ENCODE peak calls at places on chromosomes 13 and 19, in six cellular contexts. S, L, G, M, J and X are unnamed samples.

GRCh38 chr13:105611424-105611823 is 924.0 kb downstream of the EFNB2 start:
- DNase-seq in S (no peak), L (no peak), G (no peak), M (no peak), J (no peak), X (peak)

GRCh38 chr13:44921478-44921877 is 67.8 kb downstream of the NUFIP1 start:
- DNase-seq in S (no peak), L (peak), G (no peak), M (no peak), J (no peak), X (no peak)

GRCh38 chr19:19021115-19021514 is 12.2 kb downstream of the SUGP2 start:
- DNase-seq in S (no peak), L (peak), G (no peak), M (no peak), J (no peak), X (no peak)

GRCh38 chr13:81017525-81018152 is 676.7 kb upstream of the SPRY2 start:
- DNase-seq in S (no peak), L (peak), G (no peak), M (peak), J (peak), X (peak)

GRCh38 chr19:6494438-6495036 is 7.6 kb downstream of the TUBB4A start:
- DNase-seq in S (no peak), L (no peak), G (no peak), M (no peak), J (no peak), X (no peak)

GRCh38 chr19:58317481-58318072 is 9.2 kb upstream of the ZSCAN22 start:
- DNase-seq in S (no peak), L (no peak), G (no peak), M (no peak), J (peak), X (no peak)

GRCh38 chr13:94620286-94620896 is 18.7 kb downstream of the GPR180 start:
- DNase-seq in S (no peak), L (peak), G (no peak), M (peak), J (peak), X (no peak)

GRCh38 chr13:63501702-63502101 is 2086.1 kb upstream of the PCDH20 start:
- DNase-seq in S (no peak), L (no peak), G (no peak), M (no peak), J (no peak), X (no peak)

GRCh38 chr13:76641056-76641455 is 245.1 kb downstream of the KCTD12 start:
- DNase-seq in S (no peak), L (no peak), G (no peak), M (no peak), J (no peak), X (no peak)

GRCh38 chr13:39787086-39787487 is 131.6 kb downstream of the COG6 start:
- DNase-seq in S (no peak), L (no peak), G (no peak), M (no peak), J (no peak), X (no peak)

GRCh38 chr19:54209058-54209747 is 8.5 kb downstream of the RPS9 start:
- DNase-seq in S (no peak), L (no peak), G (peak), M (no peak), J (peak), X (no peak)

GRCh38 chr19:49869009-49869483 is 1.7 kb upstream of the PNKP start:
- DNase-seq in S (no peak), L (no peak), G (peak), M (no peak), J (peak), X (no peak)

GRCh38 chr19:49073514-49074378 is 1.2 kb upstream of the KCNA7 start:
- DNase-seq in S (no peak), L (peak), G (peak), M (peak), J (peak), X (no peak)

GRCh38 chr13:99433543-99434075 is 67.7 kb upstream of the TM9SF2 start:
- DNase-seq in S (no peak), L (no peak), G (no peak), M (no peak), J (no peak), X (no peak)

GRCh38 chr13:98171806-98172569 is 5.1 kb downstream of the RNF113B start:
- DNase-seq in S (no peak), L (no peak), G (no peak), M (no peak), J (no peak), X (no peak)

GRCh38 chr13:40640202-40640601 is 26.2 kb downstream of the FOXO1 start:
- DNase-seq in S (no peak), L (no peak), G (no peak), M (no peak), J (no peak), X (no peak)

GRCh38 chr13:36154567-36155231 is 23.5 kb upstream of the DCLK1 start:
- DNase-seq in S (no peak), L (no peak), G (peak), M (no peak), J (no peak), X (no peak)

GRCh38 chr13:41064493-41064892 is 3.2 kb downstream of the WBP4 start:
- DNase-seq in S (no peak), L (no peak), G (no peak), M (no peak), J (no peak), X (no peak)

GRCh38 chr13:51328488-51328887 is 11.0 kb upstream of the SERPINE3 start:
- DNase-seq in S (no peak), L (no peak), G (peak), M (no peak), J (no peak), X (peak)

GRCh38 chr13:98019186-98019585 is 65.7 kb downstream of the IPO5 start:
- DNase-seq in S (no peak), L (no peak), G (no peak), M (no peak), J (no peak), X (no peak)

GRCh38 chr19:48565090-48565489 is 13.1 kb downstream of the SULT2B1 start:
- DNase-seq in S (no peak), L (peak), G (no peak), M (no peak), J (no peak), X (no peak)

GRCh38 chr13:112444416-112445399 is 68.6 kb downstream of the SPACA7 start:
- DNase-seq in S (no peak), L (no peak), G (peak), M (no peak), J (no peak), X (no peak)

GRCh38 chr19:10431254-10431942 is 11.1 kb downstream of the PDE4A start:
- DNase-seq in S (peak), L (no peak), G (peak), M (no peak), J (peak), X (no peak)
- H3K9ac ChIP-seq in S (peak), L (peak), G (no peak), M (peak), J (peak), X (no peak)

DNA sequence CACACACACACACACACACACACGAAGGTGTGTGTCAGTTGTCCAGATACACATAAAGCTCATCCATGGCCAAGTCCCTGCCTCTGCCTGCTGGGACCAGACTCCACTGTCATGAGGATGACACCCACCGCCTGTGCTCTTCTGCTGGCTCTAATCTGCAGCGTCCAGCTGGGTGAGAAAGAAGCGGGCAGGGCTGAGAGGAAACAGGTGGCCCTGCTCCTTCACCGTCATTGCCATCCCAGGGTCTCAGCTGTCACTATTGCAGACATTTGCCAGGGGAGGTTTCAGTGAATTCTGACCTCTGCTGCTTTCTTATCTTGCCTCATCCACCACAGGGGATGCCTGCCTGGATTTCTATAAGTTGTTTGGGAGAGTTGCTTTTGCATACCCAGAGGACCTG is 31.4 kb downstream of the SCGB2B2 start:
- DNase-seq in S (no peak), L (no peak), G (no peak), M (no peak), J (no peak), X (no peak)
- H3K4me3 ChIP-seq in S (no peak), L (no peak), G (no peak), M (no peak), J (no peak), X (no peak)

GRCh38 chr13:30572859-30573275 is 44.9 kb upstream of the USPL1 start:
- DNase-seq in S (peak), L (peak), G (no peak), M (no peak), J (no peak), X (no peak)
- TF ChIP-seq ZNF274 in S (no peak), L (no peak), G (no peak), M (no peak), J (no peak), X (no peak)

GRCh38 chr13:33743438-33744368 is 74.2 kb upstream of the RFC3 start:
- DNase-seq in S (peak), L (peak), G (no peak), M (no peak), J (no peak), X (no peak)
- H3K9ac ChIP-seq in S (peak), L (no peak), G (no peak), M (no peak), J (no peak), X (no peak)